ENCODE peak calls at places on chromosomes 6 and 20, in four cellular contexts. One of them, this sample, is unnamed. For H3K27me3, the result is how much of the 10 kb centered on the place peaks cover.

GRCh38 chr6:100099189-100100074 is 105.4 kb upstream of the MCHR2 start:
- DNase-seq in gastrocnemius medialis: no peak
- DNase-seq in uterus: no peak
- DNase-seq in Peyer's patch: no peak
- DNase-seq in this sample: no peak

GRCh38 chr6:144581807-144582537 is 296.8 kb downstream of the UTRN start:
- DNase-seq in Peyer's patch: no peak
- DNase-seq in uterus: no peak
- DNase-seq in gastrocnemius medialis: no peak
- DNase-seq in this sample: no peak

GRCh38 chr6:19851273-19852089 is 14.3 kb downstream of the ID4 start:
- DNase-seq in uterus: peak
- DNase-seq in gastrocnemius medialis: no peak
- DNase-seq in Peyer's patch: no peak
- DNase-seq in this sample: peak

GRCh38 chr6:44685213-44685612 is 297.7 kb downstream of the CDC5L start:
- DNase-seq in Peyer's patch: no peak
- DNase-seq in gastrocnemius medialis: no peak
- DNase-seq in uterus: no peak
- DNase-seq in this sample: no peak

GRCh38 chr20:4017051-4017702 is 1.8 kb upstream of the RNF24 start:
- DNase-seq in uterus: no peak
- DNase-seq in Peyer's patch: no peak
- DNase-seq in gastrocnemius medialis: no peak
- DNase-seq in this sample: no peak

GRCh38 chr6:155116571-155116910 is 121.4 kb downstream of the TIAM2 start:
- DNase-seq in gastrocnemius medialis: no peak
- DNase-seq in Peyer's patch: no peak
- DNase-seq in uterus: no peak
- DNase-seq in this sample: no peak

GRCh38 chr6:168884050-168884645 is 369.5 kb downstream of the THBS2 start:
- DNase-seq in gastrocnemius medialis: no peak
- DNase-seq in uterus: no peak
- DNase-seq in Peyer's patch: no peak
- DNase-seq in this sample: no peak

GRCh38 chr6:2861071-2861821 is 19.6 kb upstream of the SERPINB1 start:
- DNase-seq in Peyer's patch: no peak
- DNase-seq in uterus: no peak
- DNase-seq in gastrocnemius medialis: no peak
- DNase-seq in this sample: no peak

GRCh38 chr6:338815-339262 is 46.6 kb downstream of the DUSP22 start:
- DNase-seq in uterus: no peak
- DNase-seq in gastrocnemius medialis: no peak
- DNase-seq in Peyer's patch: no peak
- DNase-seq in this sample: no peak

GRCh38 chr6:106181664-106182418 is 95.7 kb downstream of the PRDM1 start:
- DNase-seq in Peyer's patch: no peak
- DNase-seq in uterus: no peak
- DNase-seq in gastrocnemius medialis: no peak
- DNase-seq in this sample: no peak

GRCh38 chr20:43959079-43959919 is 44.6 kb downstream of the TOX2 start:
- DNase-seq in uterus: no peak
- DNase-seq in gastrocnemius medialis: no peak
- DNase-seq in Peyer's patch: peak
- DNase-seq in this sample: no peak

GRCh38 chr20:43681468-43681942 is 14.6 kb downstream of the MYBL2 start:
- DNase-seq in uterus: no peak
- DNase-seq in Peyer's patch: no peak
- DNase-seq in gastrocnemius medialis: no peak
- DNase-seq in this sample: no peak

GRCh38 chr6:134739299-134740090 is 210.4 kb downstream of the ALDH8A1 start:
- DNase-seq in gastrocnemius medialis: no peak
- DNase-seq in uterus: no peak
- DNase-seq in Peyer's patch: no peak
- DNase-seq in this sample: no peak

GRCh38 chr6:155795173-155795796 is 339.6 kb upstream of the NOX3 start:
- DNase-seq in uterus: no peak
- DNase-seq in gastrocnemius medialis: no peak
- DNase-seq in Peyer's patch: no peak
- DNase-seq in this sample: no peak

GRCh38 chr20:36017034-36017951 is 48.9 kb downstream of the CNBD2 start:
- DNase-seq in Peyer's patch: no peak
- DNase-seq in uterus: peak
- DNase-seq in gastrocnemius medialis: no peak
- DNase-seq in this sample: peak

GRCh38 chr20:34549291-34549928 is 9.1 kb upstream of the MAP1LC3A start:
- DNase-seq in Peyer's patch: no peak
- DNase-seq in uterus: no peak
- DNase-seq in gastrocnemius medialis: no peak
- DNase-seq in this sample: peak

GRCh38 chr6:11096109-11096508 is 2.5 kb downstream of the SMIM13 start:
- DNase-seq in gastrocnemius medialis: no peak
- DNase-seq in uterus: no peak
- DNase-seq in Peyer's patch: no peak
- DNase-seq in this sample: peak

GRCh38 chr20:25233016-25233772 is 14.7 kb upstream of the PYGB start:
- DNase-seq in Peyer's patch: peak
- DNase-seq in gastrocnemius medialis: no peak
- DNase-seq in uterus: no peak
- DNase-seq in this sample: peak

GRCh38 chr20:38278150-38278549 is 17.6 kb upstream of the KIAA1755 start:
- DNase-seq in uterus: no peak
- DNase-seq in Peyer's patch: no peak
- DNase-seq in gastrocnemius medialis: no peak
- DNase-seq in this sample: no peak

GRCh38 chr6:143802833-143803565 is 40.1 kb upstream of the LTV1 start:
- DNase-seq in gastrocnemius medialis: no peak
- DNase-seq in uterus: no peak
- DNase-seq in Peyer's patch: no peak
- DNase-seq in this sample: no peak

GRCh38 chr20:44017905-44018683 is 103.4 kb downstream of the TOX2 start:
- DNase-seq in uterus: peak
- DNase-seq in Peyer's patch: peak
- DNase-seq in gastrocnemius medialis: peak
- DNase-seq in this sample: peak

GRCh38 chr6:105226598-105227291 is 46.9 kb upstream of the POPDC3 start:
- DNase-seq in uterus: no peak
- DNase-seq in gastrocnemius medialis: no peak
- DNase-seq in Peyer's patch: no peak
- DNase-seq in this sample: no peak

GRCh38 chr20:63116412-63117106 is 99.4 kb downstream of the YTHDF1 start:
- DNase-seq in gastrocnemius medialis: no peak
- DNase-seq in Peyer's patch: no peak
- DNase-seq in uterus: no peak
- DNase-seq in this sample: no peak

GRCh38 chr20:11791316-11792228 is 126.1 kb upstream of the BTBD3 start:
- DNase-seq in gastrocnemius medialis: no peak
- DNase-seq in Peyer's patch: no peak
- DNase-seq in uterus: no peak
- DNase-seq in this sample: no peak

GRCh38 chr6:75412937-75413662 is 80.5 kb downstream of the FILIP1 start:
- DNase-seq in Peyer's patch: no peak
- DNase-seq in gastrocnemius medialis: no peak
- DNase-seq in uterus: no peak
- DNase-seq in this sample: no peak

GRCh38 chr6:48979085-48979484 is 484.0 kb downstream of the MMUT start:
- DNase-seq in uterus: no peak
- DNase-seq in Peyer's patch: no peak
- DNase-seq in gastrocnemius medialis: no peak
- DNase-seq in this sample: no peak

GRCh38 chr6:8947900-8948299 is 512.6 kb upstream of the SLC35B3 start:
- DNase-seq in uterus: no peak
- DNase-seq in gastrocnemius medialis: no peak
- DNase-seq in Peyer's patch: no peak
- DNase-seq in this sample: no peak

DNA sequence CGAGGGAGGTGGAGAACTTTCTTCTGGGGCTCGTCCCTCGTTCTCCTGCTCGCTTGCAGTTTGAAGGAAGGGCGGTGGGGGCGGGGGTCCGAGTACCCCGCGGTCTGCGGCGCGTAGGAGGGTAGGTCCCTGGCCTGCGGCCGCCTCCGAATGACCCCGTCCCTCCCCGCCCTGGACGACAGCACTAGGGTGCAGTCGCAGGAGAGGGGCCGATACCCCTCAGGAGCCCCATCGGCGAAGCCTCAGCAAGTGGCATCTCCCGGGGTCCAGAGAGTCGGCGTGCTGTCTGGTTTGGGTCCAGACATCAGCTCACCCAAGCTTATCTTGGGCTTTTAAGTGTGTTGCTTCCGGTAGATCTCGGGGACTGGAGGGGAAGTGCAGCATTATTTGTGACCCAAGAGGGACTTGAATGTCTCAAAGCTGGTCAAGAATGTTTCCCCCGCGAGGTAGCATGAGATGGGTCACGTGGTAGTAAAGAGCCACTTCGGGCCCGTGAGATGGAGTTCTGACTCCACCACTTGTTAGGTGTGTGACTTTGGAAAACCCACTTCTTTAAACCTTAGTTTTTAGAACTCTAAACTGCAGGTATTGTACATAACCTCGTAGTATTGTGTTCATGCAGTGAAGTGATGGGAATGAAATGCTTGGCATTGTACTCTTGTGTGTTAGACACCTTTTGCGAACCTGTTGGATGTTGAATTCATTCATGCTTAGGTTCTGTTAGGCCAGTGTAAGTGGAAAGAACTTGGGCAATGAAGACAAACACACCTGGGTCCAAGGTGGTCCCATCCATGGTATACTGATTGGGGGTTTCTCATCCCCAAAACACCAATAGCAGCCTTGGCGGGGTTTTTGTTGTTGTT is 916 bp downstream of the ANKRD6 start:
- DNase-seq in gastrocnemius medialis: no peak
- DNase-seq in Peyer's patch: peak
- DNase-seq in uterus: peak
- DNase-seq in this sample: peak
- H3K27me3 ChIP-seq in gastrocnemius medialis: under half
- H3K27me3 ChIP-seq in Peyer's patch: under half
- H3K27me3 ChIP-seq in uterus: under half
- H3K27me3 ChIP-seq in this sample: under half

DNA sequence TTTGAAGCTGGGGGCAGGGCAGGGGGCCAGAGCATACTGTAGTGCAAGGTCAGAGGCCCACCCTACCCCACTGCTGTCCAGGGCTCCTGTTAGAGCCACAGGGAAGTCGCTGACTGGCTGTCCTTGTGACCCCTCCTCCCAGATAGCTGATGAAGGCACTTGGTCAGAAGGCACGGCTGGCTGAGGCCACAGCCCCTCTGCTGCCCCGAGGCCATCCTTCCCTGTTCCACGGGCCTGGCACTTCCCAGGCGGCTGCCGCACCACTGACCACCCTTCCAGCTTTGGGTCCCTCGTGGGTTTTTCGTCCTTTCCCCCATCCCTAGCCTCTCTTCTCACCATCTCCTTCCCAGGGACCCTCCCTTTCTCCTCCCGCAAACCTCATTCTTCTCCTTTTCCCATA is 9.2 kb upstream of the EMILIN3 start:
- DNase-seq in gastrocnemius medialis: no peak
- DNase-seq in Peyer's patch: no peak
- DNase-seq in uterus: no peak
- DNase-seq in this sample: no peak
- H3K27me3 ChIP-seq in gastrocnemius medialis: under half
- H3K27me3 ChIP-seq in Peyer's patch: under half
- H3K27me3 ChIP-seq in uterus: under half
- H3K27me3 ChIP-seq in this sample: under half

GRCh38 chr6:30462482-30462881 is 26.8 kb upstream of the HLA-E start:
- DNase-seq in Peyer's patch: no peak
- DNase-seq in gastrocnemius medialis: no peak
- DNase-seq in uterus: no peak
- DNase-seq in this sample: no peak
- H3K27me3 ChIP-seq in Peyer's patch: under half
- H3K27me3 ChIP-seq in gastrocnemius medialis: half or more
- H3K27me3 ChIP-seq in uterus: under half
- H3K27me3 ChIP-seq in this sample: under half

DNA sequence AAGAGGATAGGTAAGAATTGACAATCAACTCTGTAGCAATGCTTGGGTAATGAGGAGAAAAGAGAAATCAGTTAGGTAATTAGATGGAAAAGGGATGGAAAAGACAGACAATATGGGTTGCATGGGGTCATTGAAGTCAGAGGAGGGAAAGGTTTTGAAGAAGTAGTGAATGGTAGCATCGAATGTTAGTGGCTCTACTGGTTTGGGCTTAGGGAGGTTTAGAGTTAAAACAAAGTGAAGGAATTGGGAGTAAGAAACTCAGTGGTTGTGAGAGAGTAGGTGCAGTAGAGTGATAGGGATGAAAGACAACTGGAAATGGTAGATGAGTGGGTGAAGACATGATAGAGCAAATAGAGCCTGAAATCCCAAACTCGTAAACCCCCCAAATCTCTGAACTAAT is 140.1 kb upstream of the ZFP64 start:
- DNase-seq in uterus: no peak
- DNase-seq in Peyer's patch: no peak
- DNase-seq in gastrocnemius medialis: no peak
- DNase-seq in this sample: no peak
- H3K27me3 ChIP-seq in uterus: under half
- H3K27me3 ChIP-seq in Peyer's patch: under half
- H3K27me3 ChIP-seq in gastrocnemius medialis: under half
- H3K27me3 ChIP-seq in this sample: under half

GRCh38 chr6:84618046-84618752 is 146.2 kb downstream of the TBX18 start:
- DNase-seq in uterus: no peak
- DNase-seq in gastrocnemius medialis: no peak
- DNase-seq in Peyer's patch: no peak
- DNase-seq in this sample: no peak

GRCh38 chr6:84615987-84616386 is 148.4 kb downstream of the TBX18 start:
- DNase-seq in Peyer's patch: no peak
- DNase-seq in uterus: no peak
- DNase-seq in gastrocnemius medialis: no peak
- DNase-seq in this sample: no peak

GRCh38 chr6:84623956-84624680 is 140.3 kb downstream of the TBX18 start:
- DNase-seq in uterus: no peak
- DNase-seq in Peyer's patch: no peak
- DNase-seq in gastrocnemius medialis: no peak
- DNase-seq in this sample: no peak

GRCh38 chr6:84615113-84615850 is 149.1 kb downstream of the TBX18 start:
- DNase-seq in Peyer's patch: no peak
- DNase-seq in uterus: no peak
- DNase-seq in gastrocnemius medialis: no peak
- DNase-seq in this sample: no peak

GRCh38 chr6:84618836-84619235 is 145.6 kb downstream of the TBX18 start:
- DNase-seq in Peyer's patch: no peak
- DNase-seq in gastrocnemius medialis: no peak
- DNase-seq in uterus: no peak
- DNase-seq in this sample: no peak
- H3K27me3 ChIP-seq in Peyer's patch: under half
- H3K27me3 ChIP-seq in gastrocnemius medialis: under half
- H3K27me3 ChIP-seq in uterus: under half
- H3K27me3 ChIP-seq in this sample: under half

DNA sequence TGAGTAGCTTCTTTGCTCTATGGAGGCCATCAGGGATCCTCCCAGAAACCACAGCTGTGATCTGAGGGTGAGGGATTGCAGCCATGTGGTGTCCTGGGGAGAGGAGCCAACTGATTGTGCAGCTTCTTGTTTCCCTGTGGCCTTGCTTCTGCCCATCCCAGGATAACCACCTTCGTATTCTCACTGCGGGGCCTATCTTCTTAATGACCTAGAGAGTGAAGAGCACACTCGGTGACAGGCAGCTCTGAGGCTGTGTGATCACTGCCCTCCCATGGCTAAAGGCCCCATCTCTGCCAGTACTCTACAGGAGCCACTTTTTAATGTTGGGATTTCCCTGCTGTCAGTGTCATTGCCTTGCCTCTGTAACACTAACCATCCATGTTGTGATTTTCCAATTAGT is 5.3 kb upstream of the RAET1L start:
- DNase-seq in gastrocnemius medialis: no peak
- DNase-seq in Peyer's patch: no peak
- DNase-seq in uterus: no peak
- DNase-seq in this sample: no peak
- H3K27me3 ChIP-seq in gastrocnemius medialis: under half
- H3K27me3 ChIP-seq in Peyer's patch: under half
- H3K27me3 ChIP-seq in uterus: under half
- H3K27me3 ChIP-seq in this sample: under half